ENCODE peak calls at places on chromosomes 16 and 17, in seven cellular contexts. S is ascending aorta, W is PC-9, E is fibroblast of the aortic adventitia, X is GM12865, M is transverse colon, V is esophagus squamous epithelium. U is an unnamed sample.

GRCh38 chr16:14003119-14003570 is 68.0 kb upstream of the MRTFB start:
- DNase-seq in S (no peak), W (peak), E (peak), X (no peak), M (peak), V (no peak), U (no peak)

GRCh38 chr17:10631048-10631700 is 25.9 kb downstream of the MYH3 start:
- DNase-seq in S (no peak), W (no peak), E (peak), X (peak), M (peak), V (no peak), U (no peak)

GRCh38 chr16:56363781-56364565 is 61.4 kb downstream of the AMFR start:
- DNase-seq in S (no peak), W (peak), E (no peak), X (no peak), M (no peak), V (no peak), U (no peak)

GRCh38 chr17:13702266-13702665 is 100.5 kb upstream of the HS3ST3A1 start:
- DNase-seq in S (no peak), W (no peak), E (peak), X (no peak), M (no peak), V (no peak), U (no peak)

GRCh38 chr16:57213462-57213861 is 27.3 kb downstream of the RSPRY1 start:
- DNase-seq in S (no peak), W (no peak), E (no peak), X (no peak), M (no peak), V (no peak), U (no peak)

GRCh38 chr16:12876778-12877177 is 24.6 kb upstream of the SHISA9 start:
- DNase-seq in S (no peak), W (peak), E (no peak), X (no peak), M (no peak), V (no peak), U (no peak)

GRCh38 chr16:22659933-22660332 is 149.2 kb downstream of the NPIPB5 start:
- DNase-seq in S (no peak), W (no peak), E (no peak), X (no peak), M (peak), V (no peak), U (no peak)

GRCh38 chr16:89599451-89599858 is 14.0 kb upstream of the DPEP1 start:
- DNase-seq in S (no peak), W (peak), E (no peak), X (peak), M (peak), V (no peak), U (no peak)

GRCh38 chr16:89395150-89396142 is 94.9 kb downstream of the ANKRD11 start:
- DNase-seq in S (peak), W (peak), E (peak), X (no peak), M (peak), V (no peak), U (peak)

GRCh38 chr17:66724581-66725341 is 110.2 kb upstream of the CACNG5 start:
- DNase-seq in S (no peak), W (no peak), E (peak), X (no peak), M (no peak), V (no peak), U (no peak)

GRCh38 chr17:37605813-37606505 is 3.3 kb downstream of the SYNRG start:
- DNase-seq in S (no peak), W (no peak), E (no peak), X (peak), M (peak), V (no peak), U (no peak)

GRCh38 chr17:38617074-38617860 is 11.5 kb upstream of the SRCIN1 start:
- DNase-seq in S (no peak), W (no peak), E (no peak), X (no peak), M (no peak), V (no peak), U (no peak)

GRCh38 chr17:9021985-9022552 is 759 bp downstream of the NTN1 start:
- DNase-seq in S (no peak), W (no peak), E (peak), X (peak), M (no peak), V (no peak), U (no peak)

GRCh38 chr16:57263585-57264351 is 18.7 kb downstream of the ARL2BP start:
- DNase-seq in S (no peak), W (no peak), E (no peak), X (no peak), M (no peak), V (no peak), U (no peak)

GRCh38 chr16:89193576-89194293 is 6.6 kb downstream of the SLC22A31 start:
- DNase-seq in S (no peak), W (no peak), E (no peak), X (no peak), M (no peak), V (no peak), U (no peak)

GRCh38 chr17:17052462-17053221 is 10.4 kb downstream of the MPRIP start:
- DNase-seq in S (no peak), W (peak), E (no peak), X (no peak), M (no peak), V (no peak), U (no peak)

GRCh38 chr17:17540278-17540906 is 44.2 kb upstream of the RASD1 start:
- DNase-seq in S (no peak), W (no peak), E (no peak), X (no peak), M (no peak), V (no peak), U (no peak)

DNA sequence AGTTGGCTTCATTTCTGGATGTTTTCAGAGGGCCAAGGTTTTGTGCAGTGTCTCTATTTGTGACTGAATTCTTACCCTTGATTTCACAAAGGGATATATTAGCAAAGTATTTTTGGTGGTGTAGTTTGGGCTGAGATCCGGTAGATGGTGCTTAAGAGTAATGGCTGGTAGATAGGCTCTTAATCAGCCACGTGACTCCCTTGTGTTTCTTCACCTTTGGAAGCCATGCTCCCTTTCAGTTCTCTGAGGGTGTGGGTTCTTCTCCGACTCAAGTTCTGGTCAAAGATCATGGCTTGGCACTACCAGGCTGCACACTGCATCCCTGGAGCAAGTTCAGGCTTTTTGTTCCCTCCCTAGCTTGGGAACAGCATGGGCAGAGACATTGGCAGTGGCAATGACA is 887.3 kb downstream of the CDH8 start:
- DNase-seq in S (no peak), W (no peak), E (no peak), X (peak), M (no peak), V (no peak), U (no peak)
- TF ChIP-seq CTCF in S (no peak), W (peak), E (no peak), X (no peak), M (no peak), V (no peak), U (no peak)

DNA sequence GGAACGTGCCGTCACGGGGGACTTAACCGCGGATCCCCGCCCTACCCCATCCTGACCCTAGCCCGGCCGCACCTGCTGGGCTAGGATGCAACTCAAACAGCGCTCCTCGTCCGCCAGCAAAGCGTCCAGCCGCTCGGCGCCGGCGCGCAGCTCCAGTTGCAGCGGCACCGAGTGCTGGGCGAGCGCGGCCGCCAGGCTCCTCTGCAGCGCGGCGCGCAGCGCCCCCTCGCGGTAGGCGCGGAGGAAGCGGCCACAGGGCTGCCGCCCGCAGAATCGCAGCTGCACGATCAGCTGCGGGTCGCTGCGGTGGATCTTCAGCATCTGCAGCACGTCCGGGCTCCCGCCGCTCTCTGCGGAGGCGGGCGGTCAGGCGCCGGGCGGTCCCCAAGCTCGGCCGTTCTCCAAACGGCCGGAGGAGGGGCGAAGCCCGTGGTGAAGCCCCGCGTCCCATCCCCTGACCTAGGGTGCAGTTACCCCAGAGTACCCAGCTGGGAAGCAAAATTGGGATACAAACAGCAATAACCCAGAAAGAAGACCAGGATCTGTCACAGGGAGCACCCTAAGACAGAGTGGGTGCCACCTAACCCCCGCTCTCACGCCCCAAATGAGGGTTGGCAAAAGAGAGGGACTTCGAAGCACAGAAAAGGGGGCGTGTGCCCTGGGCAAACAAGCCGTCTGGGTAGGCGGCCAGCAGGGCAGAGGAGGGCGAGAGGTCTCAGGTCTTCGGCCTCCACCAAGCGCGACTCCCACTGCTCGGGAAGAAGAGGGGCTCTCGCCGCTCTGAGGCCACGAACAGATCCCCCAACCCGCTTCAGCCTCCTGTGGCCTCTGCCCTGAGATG is 4.2 kb downstream of the TRADD start:
- DNase-seq in S (no peak), W (no peak), E (peak), X (peak), M (peak), V (no peak), U (no peak)
- H3K4me3 ChIP-seq in S (peak), W (no peak), E (no peak), X (no peak), M (no peak), V (peak), U (peak)

GRCh38 chr17:4159761-4160160 is 16.8 kb downstream of the CYB5D2 start:
- DNase-seq in S (no peak), W (no peak), E (no peak), X (no peak), M (no peak), V (no peak), U (no peak)

GRCh38 chr17:4154201-4154600 is 11.2 kb downstream of the CYB5D2 start:
- DNase-seq in S (no peak), W (no peak), E (no peak), X (no peak), M (no peak), V (no peak), U (no peak)

GRCh38 chr17:4157618-4158333 is 14.8 kb downstream of the CYB5D2 start:
- DNase-seq in S (no peak), W (no peak), E (no peak), X (no peak), M (no peak), V (no peak), U (no peak)

GRCh38 chr17:4155980-4156620 is 13.1 kb downstream of the CYB5D2 start:
- DNase-seq in S (no peak), W (no peak), E (no peak), X (no peak), M (no peak), V (no peak), U (no peak)

GRCh38 chr17:4156750-4157381 is 13.9 kb downstream of the CYB5D2 start:
- DNase-seq in S (no peak), W (no peak), E (no peak), X (no peak), M (no peak), V (no peak), U (no peak)
- TF ChIP-seq CTCF in S (no peak), W (no peak), E (no peak), X (peak), M (no peak), V (no peak), U (peak)

GRCh38 chr17:47423406-47424295 is 99.9 kb downstream of the EFCAB13 start:
- DNase-seq in S (no peak), W (no peak), E (no peak), X (peak), M (peak), V (no peak), U (no peak)
- H3K4me3 ChIP-seq in S (peak), W (no peak), E (peak), X (peak), M (peak), V (peak), U (peak)

GRCh38 chr16:50024684-50025543 is at the start of gene CNEP1R1:
- DNase-seq in S (peak), W (peak), E (peak), X (peak), M (peak), V (peak), U (peak)

GRCh38 chr16:50025544-50025931 is 513 bp downstream of the CNEP1R1 start:
- DNase-seq in S (no peak), W (no peak), E (peak), X (peak), M (peak), V (no peak), U (no peak)

GRCh38 chr16:50024207-50024606 is 818 bp upstream of the CNEP1R1 start:
- DNase-seq in S (no peak), W (no peak), E (no peak), X (no peak), M (no peak), V (no peak), U (no peak)

GRCh38 chr16:50023626-50024025 is 1.4 kb upstream of the CNEP1R1 start:
- DNase-seq in S (no peak), W (no peak), E (no peak), X (no peak), M (no peak), V (no peak), U (no peak)

DNA sequence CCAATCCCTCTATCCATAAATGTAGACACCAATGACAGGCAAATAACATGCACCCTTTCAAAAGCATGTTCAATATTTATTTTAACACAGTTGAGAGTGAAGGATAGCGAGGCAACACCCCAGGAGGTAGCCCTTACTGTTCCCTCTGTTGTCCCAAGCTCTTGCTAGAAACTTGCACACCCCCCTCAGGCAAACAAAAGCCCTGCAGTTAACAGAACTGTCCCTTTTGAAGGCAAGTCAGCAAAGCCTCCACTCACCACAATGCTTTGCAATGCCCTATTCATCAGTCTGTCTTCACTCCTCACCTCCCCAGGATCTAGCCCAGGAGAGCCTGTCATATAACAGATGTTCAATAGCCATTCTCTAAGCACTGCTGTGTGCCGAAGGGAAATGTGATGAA is 3.5 kb upstream of the CNEP1R1 start:
- DNase-seq in S (no peak), W (no peak), E (no peak), X (peak), M (no peak), V (no peak), U (no peak)
- TF ChIP-seq CTCF in S (no peak), W (no peak), E (no peak), X (no peak), M (no peak), V (no peak), U (no peak)

GRCh38 chr16:75110637-75111513 is 5.7 kb downstream of the LDHD start:
- DNase-seq in S (peak), W (peak), E (peak), X (peak), M (peak), V (peak), U (peak)
- H3K4me3 ChIP-seq in S (no peak), W (no peak), E (peak), X (no peak), M (no peak), V (peak), U (no peak)

DNA sequence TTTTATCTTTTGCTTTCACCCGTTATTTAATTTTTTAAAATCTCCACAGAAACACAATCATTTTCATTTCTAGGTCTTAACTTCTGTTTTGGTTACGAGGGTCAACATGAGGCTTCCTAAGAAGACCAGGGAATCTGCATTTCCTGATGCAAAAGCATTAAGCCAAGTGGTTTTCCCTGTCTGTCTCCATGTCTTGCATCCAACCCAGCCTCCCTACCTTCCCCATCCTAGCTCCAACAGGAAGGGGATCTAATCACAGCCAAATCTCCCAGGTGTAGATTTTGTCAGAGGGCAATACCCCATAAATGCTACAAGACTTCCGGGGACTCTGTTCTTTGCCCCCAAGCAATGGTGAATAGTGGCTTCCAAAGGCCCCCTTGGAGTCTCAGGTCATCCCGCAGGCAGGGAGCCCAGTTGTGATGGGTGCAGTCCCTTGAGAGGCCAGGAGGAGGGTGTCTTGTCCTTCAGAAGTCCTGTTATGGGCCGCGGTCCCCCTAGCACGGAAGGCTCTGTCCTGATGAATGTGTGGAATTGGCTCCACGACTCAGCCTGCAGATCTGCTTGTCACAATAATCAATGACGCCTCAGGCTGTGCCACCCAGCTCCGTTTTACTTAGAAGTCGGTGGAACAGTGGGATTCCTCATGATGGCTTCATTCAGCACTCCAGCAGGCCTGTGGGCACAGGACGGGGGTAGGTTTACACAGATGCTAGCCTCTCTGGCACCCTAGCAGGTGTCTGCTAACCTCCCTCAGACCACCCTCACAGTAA is 141.1 kb downstream of the RGS9 start:
- DNase-seq in S (no peak), W (peak), E (peak), X (peak), M (peak), V (no peak), U (no peak)
- TF ChIP-seq CTCF in S (no peak), W (peak), E (peak), X (peak), M (peak), V (no peak), U (peak)

GRCh38 chr16:9901-10665 is 43.3 kb downstream of the POLR3K start:
- DNase-seq in S (no peak), W (no peak), E (no peak), X (no peak), M (peak), V (no peak), U (no peak)
- H3K4me3 ChIP-seq in S (no peak), W (no peak), E (peak), X (peak), M (no peak), V (no peak), U (peak)

U was measured in retinal pigment epithelial cell.